ENCODE peak calls at places on chromosome 4, in ten cellular contexts. W is ACHN; P is CD8-positive, alpha-beta T cell; K is T-cell; C is T-helper 2 cell; X is NCI-H187 treated with DMSO at 0.1 percent for 48 hours; U is NCI-H1417; Y is fibroblast of pulmonary artery; H is RPMI7951; O is left cardiac atrium. E is an unnamed sample.

GRCh38 chr4:86855572-86855971 is 6.4 kb upstream of the SLC10A6 start:
- DNase-seq in P (no peak), X (no peak), H (peak), W (no peak), O (no peak), U (peak), C (no peak), K (no peak), Y (peak), E (no peak)

GRCh38 chr4:157204634-157205244 is 15.8 kb upstream of the GRIA2 start:
- DNase-seq in W (peak), X (no peak), H (peak), O (peak), P (no peak), K (no peak), C (no peak), U (no peak), Y (peak), E (peak)

GRCh38 chr4:53128959-53129358 is 236.9 kb downstream of the SCFD2 start:
- DNase-seq in X (no peak), O (peak), U (peak), W (no peak), Y (peak), P (no peak), K (no peak), H (no peak), C (no peak), E (no peak)

GRCh38 chr4:88275516-88275915 is 8.8 kb downstream of the PPM1K start:
- DNase-seq in C (no peak), H (no peak), O (no peak), U (no peak), P (no peak), K (no peak), Y (no peak), W (no peak), X (no peak), E (no peak)

GRCh38 chr4:76948441-76949292 is 885 bp upstream of the SEPTIN11 start:
- DNase-seq in O (peak), W (peak), P (peak), H (peak), K (peak), U (peak), C (peak), X (peak), Y (peak), E (peak)

GRCh38 chr4:102438873-102439614 is 62.1 kb upstream of the NFKB1 start:
- DNase-seq in K (no peak), H (peak), W (no peak), U (peak), C (no peak), P (no peak), X (no peak), O (no peak), Y (peak), E (no peak)

GRCh38 chr4:99915449-99915848 is 21.2 kb upstream of the LAMTOR3 start:
- DNase-seq in C (no peak), K (no peak), H (no peak), W (no peak), X (no peak), P (no peak), O (no peak), U (no peak), Y (no peak), E (no peak)

GRCh38 chr4:186979966-186980745 is 256.5 kb upstream of the FAT1 start:
- DNase-seq in W (peak), Y (peak), P (no peak), X (no peak), O (no peak), C (no peak), U (no peak), H (peak), K (no peak), E (no peak)

GRCh38 chr4:1255151-1255550 is 6.2 kb upstream of the CTBP1 start:
- DNase-seq in P (no peak), O (no peak), C (no peak), X (no peak), U (no peak), W (no peak), Y (no peak), H (peak), K (no peak), E (no peak)

GRCh38 chr4:115671581-115671980 is 558.2 kb upstream of the NDST4 start:
- DNase-seq in K (no peak), P (no peak), C (no peak), U (peak), W (no peak), X (no peak), Y (no peak), O (no peak), H (no peak), E (no peak)

GRCh38 chr4:106160560-106160959 is 155.4 kb downstream of the TBCK start:
- DNase-seq in P (no peak), W (no peak), C (no peak), U (no peak), Y (peak), K (no peak), H (peak), X (no peak), O (no peak), E (no peak)

GRCh38 chr4:72295966-72296557 is 264.3 kb downstream of the NPFFR2 start:
- DNase-seq in Y (peak), W (peak), C (no peak), X (no peak), P (no peak), U (peak), O (no peak), H (peak), K (no peak), E (no peak)

GRCh38 chr4:94714761-94715160 is 43.0 kb upstream of the BMPR1B start:
- DNase-seq in X (no peak), H (peak), P (no peak), U (no peak), Y (peak), K (no peak), O (no peak), C (no peak), W (no peak), E (no peak)

GRCh38 chr4:87031946-87032345 is 97.1 kb downstream of the AFF1 start:
- DNase-seq in P (no peak), U (peak), X (no peak), K (no peak), Y (no peak), C (no peak), O (no peak), W (no peak), H (no peak), E (no peak)

GRCh38 chr4:128825226-128825625 is 15.7 kb downstream of the JADE1 start:
- DNase-seq in P (no peak), W (no peak), C (no peak), X (no peak), O (no peak), K (no peak), Y (peak), U (no peak), H (peak), E (no peak)

GRCh38 chr4:155371432-155372043 is 5.2 kb downstream of the MAP9 start:
- DNase-seq in P (no peak), W (peak), H (peak), O (no peak), K (no peak), Y (peak), U (peak), C (no peak), X (no peak), E (no peak)

GRCh38 chr4:111943796-111944203 is 201.5 kb upstream of the FAM241A start:
- DNase-seq in W (peak), O (peak), K (no peak), Y (peak), P (no peak), H (peak), C (no peak), X (no peak), U (peak), E (peak)

GRCh38 chr4:14749910-14750309 is 252.4 kb upstream of the CPEB2 start:
- DNase-seq in H (peak), K (no peak), C (no peak), Y (peak), X (no peak), O (peak), U (peak), W (peak), P (no peak), E (no peak)

GRCh38 chr4:25451676-25452075 is 74.6 kb downstream of the ANAPC4 start:
- DNase-seq in H (no peak), K (no peak), W (no peak), X (no peak), O (no peak), P (no peak), Y (no peak), U (no peak), C (no peak), E (no peak)

GRCh38 chr4:156968479-156968984 is 3.1 kb downstream of the PDGFC start:
- DNase-seq in H (peak), O (peak), W (peak), X (no peak), U (peak), Y (peak), K (no peak), P (no peak), C (no peak), E (peak)